ENCODE peak calls at places on chromosomes 1 and 21, in nine cellular contexts. One of them, this sample, is unnamed.

GRCh38 chr21:31173881-31174555 is 135.7 kb upstream of the KRTAP19-8 start:
- DNase-seq in AG04450: no peak
- DNase-seq in psoas muscle: no peak
- DNase-seq in transverse colon: no peak
- DNase-seq in right lobe of liver: peak
- DNase-seq in adrenal gland: peak
- DNase-seq in CD8-positive, alpha-beta memory T cell: no peak
- DNase-seq in uterus: no peak
- DNase-seq in DND-41: no peak
- DNase-seq in this sample: peak

GRCh38 chr1:46623733-46624695 is 7.4 kb upstream of the MOB3C start:
- DNase-seq in adrenal gland: no peak
- DNase-seq in uterus: no peak
- DNase-seq in DND-41: no peak
- DNase-seq in CD8-positive, alpha-beta memory T cell: no peak
- DNase-seq in psoas muscle: no peak
- DNase-seq in right lobe of liver: no peak
- DNase-seq in AG04450: no peak
- DNase-seq in transverse colon: no peak
- DNase-seq in this sample: no peak

GRCh38 chr1:162443906-162444305 is 32.0 kb upstream of the SH2D1B start:
- DNase-seq in right lobe of liver: no peak
- DNase-seq in adrenal gland: no peak
- DNase-seq in uterus: no peak
- DNase-seq in transverse colon: no peak
- DNase-seq in AG04450: no peak
- DNase-seq in DND-41: no peak
- DNase-seq in psoas muscle: no peak
- DNase-seq in CD8-positive, alpha-beta memory T cell: no peak
- DNase-seq in this sample: no peak

GRCh38 chr1:219066631-219067349 is 106.9 kb upstream of the LYPLAL1 start:
- DNase-seq in psoas muscle: no peak
- DNase-seq in uterus: no peak
- DNase-seq in CD8-positive, alpha-beta memory T cell: no peak
- DNase-seq in DND-41: no peak
- DNase-seq in adrenal gland: no peak
- DNase-seq in transverse colon: no peak
- DNase-seq in right lobe of liver: no peak
- DNase-seq in AG04450: no peak
- DNase-seq in this sample: no peak

GRCh38 chr1:74811421-74812179 is 78.6 kb downstream of the TYW3 start:
- DNase-seq in DND-41: no peak
- DNase-seq in AG04450: no peak
- DNase-seq in adrenal gland: no peak
- DNase-seq in uterus: no peak
- DNase-seq in CD8-positive, alpha-beta memory T cell: no peak
- DNase-seq in psoas muscle: no peak
- DNase-seq in transverse colon: peak
- DNase-seq in right lobe of liver: no peak
- DNase-seq in this sample: no peak

GRCh38 chr1:204858381-204858821 is 12.3 kb upstream of the NFASC start:
- DNase-seq in uterus: no peak
- DNase-seq in adrenal gland: no peak
- DNase-seq in DND-41: no peak
- DNase-seq in CD8-positive, alpha-beta memory T cell: no peak
- DNase-seq in AG04450: no peak
- DNase-seq in right lobe of liver: no peak
- DNase-seq in transverse colon: no peak
- DNase-seq in psoas muscle: no peak
- DNase-seq in this sample: no peak

GRCh38 chr1:150813028-150813707 is 5.1 kb upstream of the CTSK start:
- DNase-seq in DND-41: no peak
- DNase-seq in transverse colon: peak
- DNase-seq in uterus: peak
- DNase-seq in right lobe of liver: peak
- DNase-seq in psoas muscle: peak
- DNase-seq in AG04450: peak
- DNase-seq in adrenal gland: peak
- DNase-seq in CD8-positive, alpha-beta memory T cell: no peak
- DNase-seq in this sample: peak

GRCh38 chr1:175865041-175865766 is 121.8 kb upstream of the TNR start:
- DNase-seq in right lobe of liver: no peak
- DNase-seq in CD8-positive, alpha-beta memory T cell: no peak
- DNase-seq in AG04450: no peak
- DNase-seq in adrenal gland: no peak
- DNase-seq in uterus: no peak
- DNase-seq in DND-41: no peak
- DNase-seq in psoas muscle: no peak
- DNase-seq in transverse colon: no peak
- DNase-seq in this sample: peak

GRCh38 chr1:94607398-94607797 is 65.8 kb upstream of the F3 start:
- DNase-seq in AG04450: no peak
- DNase-seq in CD8-positive, alpha-beta memory T cell: no peak
- DNase-seq in right lobe of liver: no peak
- DNase-seq in psoas muscle: no peak
- DNase-seq in adrenal gland: no peak
- DNase-seq in uterus: no peak
- DNase-seq in transverse colon: no peak
- DNase-seq in DND-41: no peak
- DNase-seq in this sample: no peak

GRCh38 chr1:54671985-54672608 is 30.5 kb downstream of the MROH7 start:
- DNase-seq in adrenal gland: peak
- DNase-seq in right lobe of liver: no peak
- DNase-seq in psoas muscle: no peak
- DNase-seq in DND-41: peak
- DNase-seq in CD8-positive, alpha-beta memory T cell: peak
- DNase-seq in AG04450: no peak
- DNase-seq in transverse colon: peak
- DNase-seq in uterus: no peak
- DNase-seq in this sample: no peak

GRCh38 chr21:39386194-39386593 is 37.3 kb upstream of the HMGN1 start:
- DNase-seq in right lobe of liver: no peak
- DNase-seq in adrenal gland: peak
- DNase-seq in uterus: peak
- DNase-seq in CD8-positive, alpha-beta memory T cell: no peak
- DNase-seq in DND-41: no peak
- DNase-seq in AG04450: no peak
- DNase-seq in psoas muscle: peak
- DNase-seq in transverse colon: no peak
- DNase-seq in this sample: no peak

GRCh38 chr1:203704120-203704519 is 60.9 kb upstream of the LAX1 start:
- DNase-seq in adrenal gland: no peak
- DNase-seq in psoas muscle: no peak
- DNase-seq in AG04450: no peak
- DNase-seq in transverse colon: no peak
- DNase-seq in uterus: no peak
- DNase-seq in CD8-positive, alpha-beta memory T cell: no peak
- DNase-seq in DND-41: no peak
- DNase-seq in right lobe of liver: no peak
- DNase-seq in this sample: no peak

GRCh38 chr21:45972716-45973474 is 8.7 kb upstream of the COL6A1 start:
- DNase-seq in adrenal gland: no peak
- DNase-seq in CD8-positive, alpha-beta memory T cell: no peak
- DNase-seq in transverse colon: peak
- DNase-seq in AG04450: peak
- DNase-seq in uterus: peak
- DNase-seq in psoas muscle: peak
- DNase-seq in DND-41: no peak
- DNase-seq in right lobe of liver: peak
- DNase-seq in this sample: no peak

GRCh38 chr21:45971487-45972352 is 9.8 kb upstream of the COL6A1 start:
- DNase-seq in CD8-positive, alpha-beta memory T cell: no peak
- DNase-seq in uterus: peak
- DNase-seq in psoas muscle: peak
- DNase-seq in DND-41: no peak
- DNase-seq in transverse colon: peak
- DNase-seq in AG04450: peak
- DNase-seq in adrenal gland: no peak
- DNase-seq in right lobe of liver: no peak
- DNase-seq in this sample: no peak

GRCh38 chr21:45970674-45971486 is 10.7 kb upstream of the COL6A1 start:
- DNase-seq in DND-41: peak
- DNase-seq in adrenal gland: peak
- DNase-seq in transverse colon: peak
- DNase-seq in psoas muscle: peak
- DNase-seq in CD8-positive, alpha-beta memory T cell: no peak
- DNase-seq in right lobe of liver: no peak
- DNase-seq in AG04450: no peak
- DNase-seq in uterus: peak
- DNase-seq in this sample: peak

GRCh38 chr21:45973475-45974072 is 8.0 kb upstream of the COL6A1 start:
- DNase-seq in right lobe of liver: no peak
- DNase-seq in DND-41: peak
- DNase-seq in AG04450: no peak
- DNase-seq in CD8-positive, alpha-beta memory T cell: peak
- DNase-seq in adrenal gland: peak
- DNase-seq in uterus: peak
- DNase-seq in transverse colon: peak
- DNase-seq in psoas muscle: peak
- DNase-seq in this sample: no peak

DNA sequence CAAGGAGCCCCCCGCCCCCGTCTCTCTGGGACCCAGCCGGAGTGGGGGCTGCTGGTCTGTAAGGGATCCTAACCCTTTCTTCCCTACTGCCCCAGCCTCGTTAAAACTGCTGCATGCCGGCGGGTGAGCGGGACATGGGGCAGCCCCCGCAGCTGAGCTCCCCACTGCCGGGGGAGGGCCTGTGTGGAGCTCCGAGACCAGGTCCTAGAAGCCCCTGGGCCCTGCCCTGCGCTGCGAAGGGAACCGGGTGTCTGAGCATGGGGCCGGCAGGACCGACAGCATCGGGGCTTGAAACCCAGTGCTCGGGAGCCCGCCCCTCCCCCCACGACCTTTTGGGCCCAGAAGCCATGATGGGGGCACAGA is 9.2 kb upstream of the COL6A1 start:
- DNase-seq in psoas muscle: no peak
- DNase-seq in adrenal gland: no peak
- DNase-seq in CD8-positive, alpha-beta memory T cell: no peak
- DNase-seq in right lobe of liver: peak
- DNase-seq in transverse colon: peak
- DNase-seq in uterus: no peak
- DNase-seq in DND-41: no peak
- DNase-seq in AG04450: no peak
- DNase-seq in this sample: no peak
- H3K27ac ChIP-seq in psoas muscle: peak
- H3K27ac ChIP-seq in adrenal gland: no peak
- H3K27ac ChIP-seq in CD8-positive, alpha-beta memory T cell: no peak
- H3K27ac ChIP-seq in right lobe of liver: peak
- H3K27ac ChIP-seq in transverse colon: peak
- H3K27ac ChIP-seq in uterus: peak
- H3K27ac ChIP-seq in DND-41: no peak
- H3K27ac ChIP-seq in AG04450: peak
- H3K27ac ChIP-seq in this sample: no peak

GRCh38 chr1:184695023-184695422 is 59.6 kb downstream of the EDEM3 start:
- DNase-seq in adrenal gland: no peak
- DNase-seq in CD8-positive, alpha-beta memory T cell: no peak
- DNase-seq in DND-41: no peak
- DNase-seq in psoas muscle: no peak
- DNase-seq in transverse colon: no peak
- DNase-seq in right lobe of liver: no peak
- DNase-seq in AG04450: no peak
- DNase-seq in uterus: no peak
- DNase-seq in this sample: no peak
- H3K27ac ChIP-seq in adrenal gland: no peak
- H3K27ac ChIP-seq in CD8-positive, alpha-beta memory T cell: no peak
- H3K27ac ChIP-seq in DND-41: no peak
- H3K27ac ChIP-seq in psoas muscle: no peak
- H3K27ac ChIP-seq in transverse colon: no peak
- H3K27ac ChIP-seq in right lobe of liver: no peak
- H3K27ac ChIP-seq in AG04450: no peak
- H3K27ac ChIP-seq in uterus: no peak
- H3K27ac ChIP-seq in this sample: no peak

GRCh38 chr1:33225586-33225985 is 30.7 kb upstream of the ZNF362 start:
- DNase-seq in CD8-positive, alpha-beta memory T cell: no peak
- DNase-seq in uterus: no peak
- DNase-seq in adrenal gland: no peak
- DNase-seq in psoas muscle: no peak
- DNase-seq in transverse colon: no peak
- DNase-seq in right lobe of liver: no peak
- DNase-seq in DND-41: no peak
- DNase-seq in AG04450: no peak
- DNase-seq in this sample: no peak
- H3K27ac ChIP-seq in CD8-positive, alpha-beta memory T cell: no peak
- H3K27ac ChIP-seq in uterus: no peak
- H3K27ac ChIP-seq in adrenal gland: no peak
- H3K27ac ChIP-seq in psoas muscle: no peak
- H3K27ac ChIP-seq in transverse colon: no peak
- H3K27ac ChIP-seq in right lobe of liver: no peak
- H3K27ac ChIP-seq in DND-41: no peak
- H3K27ac ChIP-seq in AG04450: no peak
- H3K27ac ChIP-seq in this sample: no peak

DNA sequence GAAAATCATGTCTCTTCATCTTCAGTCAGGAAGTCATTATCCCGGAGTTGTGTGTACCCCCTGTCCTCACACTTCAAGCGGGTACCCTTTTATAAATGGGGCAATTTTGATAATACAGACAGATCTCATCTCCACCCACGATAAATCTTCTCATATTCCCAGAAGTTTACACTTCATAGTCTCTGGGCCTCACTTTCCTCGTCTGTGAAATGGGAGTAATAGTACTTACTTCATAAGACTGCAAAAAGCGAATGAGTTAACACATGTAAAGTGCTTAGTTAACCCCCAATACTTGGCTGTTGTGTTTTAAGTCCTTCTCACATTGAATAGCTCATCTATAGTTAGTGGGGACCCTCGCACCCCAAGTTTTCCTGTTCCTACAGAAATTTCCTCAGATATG is 820 bp downstream of the NUP210L start:
- DNase-seq in AG04450: no peak
- DNase-seq in adrenal gland: no peak
- DNase-seq in right lobe of liver: no peak
- DNase-seq in DND-41: no peak
- DNase-seq in uterus: no peak
- DNase-seq in psoas muscle: no peak
- DNase-seq in CD8-positive, alpha-beta memory T cell: no peak
- DNase-seq in transverse colon: no peak
- DNase-seq in this sample: no peak
- H3K27ac ChIP-seq in AG04450: no peak
- H3K27ac ChIP-seq in adrenal gland: no peak
- H3K27ac ChIP-seq in right lobe of liver: no peak
- H3K27ac ChIP-seq in DND-41: no peak
- H3K27ac ChIP-seq in uterus: peak
- H3K27ac ChIP-seq in psoas muscle: peak
- H3K27ac ChIP-seq in CD8-positive, alpha-beta memory T cell: no peak
- H3K27ac ChIP-seq in transverse colon: no peak
- H3K27ac ChIP-seq in this sample: no peak

This sample was measured in substantia nigra.